ENCODE peak calls at places on chromosomes 6 and 20, in six cellular contexts. J is stimulated activated CD8-positive, alpha-beta memory T cell treated with anti-CD3 and anti-CD28 coated beads, Interleukin-15, amount 100 ng/mL, for 4 hours; A is cardiac muscle cell; V is activated CD4-positive, alpha-beta T cell treated with anti-CD3 and anti-CD28 coated beads, Interleukin-2, amount 50 U/mL, for 24 hours; G is EH; W is D341Med. K is an unnamed sample.

GRCh38 chr20:8073024-8073832 is 53.7 kb upstream of the TMX4 start:
- DNase-seq in V (no peak), G (peak), A (peak), W (no peak), J (no peak), K (no peak)

GRCh38 chr6:147390909-147391536 is 117.5 kb upstream of the SAMD5 start:
- DNase-seq in J (no peak), V (no peak), A (peak), W (peak), G (peak), K (peak)

GRCh38 chr6:4610256-4610655 is 165.9 kb upstream of the CDYL start:
- DNase-seq in A (peak), V (no peak), G (peak), W (no peak), J (no peak), K (no peak)

GRCh38 chr20:53163486-53163885 is 191.3 kb downstream of the TSHZ2 start:
- DNase-seq in A (peak), J (no peak), W (no peak), V (no peak), G (no peak), K (no peak)

GRCh38 chr20:17059465-17059864 is 167.4 kb upstream of the PCSK2 start:
- DNase-seq in J (no peak), A (no peak), G (peak), V (no peak), W (no peak), K (peak)

GRCh38 chr20:3203315-3204123 is 963 bp downstream of the DDRGK1 start:
- DNase-seq in V (peak), A (no peak), J (no peak), G (peak), W (peak), K (no peak)

GRCh38 chr20:36101201-36101600 is 53.3 kb upstream of the EPB41L1 start:
- DNase-seq in W (no peak), G (no peak), J (no peak), V (no peak), A (no peak), K (peak)

GRCh38 chr6:7787137-7787575 is 61.3 kb downstream of the BMP6 start:
- DNase-seq in W (no peak), A (peak), G (peak), V (no peak), J (no peak), K (no peak)

GRCh38 chr6:35496036-35496850 is 636 bp downstream of the TEAD3 start:
- DNase-seq in W (peak), G (peak), J (no peak), A (peak), V (no peak), K (no peak)

GRCh38 chr6:30006170-30007131 is 54.6 kb upstream of the POLR1H start:
- DNase-seq in J (no peak), G (peak), V (no peak), W (peak), A (peak), K (no peak)

GRCh38 chr6:143877584-143878271 is 13.5 kb downstream of the ZC2HC1B start:
- DNase-seq in V (no peak), G (no peak), J (no peak), A (no peak), W (no peak), K (no peak)

GRCh38 chr20:5230544-5230943 is 86.2 kb downstream of the PROKR2 start:
- DNase-seq in G (no peak), V (no peak), W (no peak), J (no peak), A (no peak), K (no peak)

GRCh38 chr6:53734473-53735299 is 60.1 kb upstream of the LRRC1 start:
- DNase-seq in G (peak), J (no peak), V (no peak), W (peak), A (peak), K (peak)

GRCh38 chr20:24634855-24635254 is 165.4 kb downstream of the SYNDIG1 start:
- DNase-seq in A (peak), W (no peak), J (no peak), V (no peak), G (peak), K (peak)

GRCh38 chr6:106519460-106520394 is 109.6 kb downstream of the RTN4IP1 start:
- DNase-seq in V (peak), J (peak), A (peak), W (no peak), G (peak), K (no peak)

GRCh38 chr6:37173573-37174195 is 3.7 kb downstream of the PIM1 start:
- DNase-seq in J (no peak), V (peak), A (peak), W (no peak), G (no peak), K (peak)

GRCh38 chr6:13327691-13328075 is 654 bp downstream of the TBC1D7 start:
- DNase-seq in G (no peak), A (no peak), J (no peak), V (no peak), W (no peak), K (no peak)